ENCODE peak calls at places on chromosomes 12 and 14, in nine cellular contexts. P is foreskin fibroblast; G is stimulated activated CD8-positive, alpha-beta memory T cell treated with anti-CD3 and anti-CD28 coated beads, Interleukin-2, amount 100 ng/mL, for 1 hour; K is endothelial cell; T is T-helper 2 cell; U is AML-193; F is neuronal stem cell; B is naive thymus-derived CD4-positive, alpha-beta T cell; M is T follicular helper cell. C is an unnamed sample.

GRCh38 chr14:72514660-72515025 is 379.3 kb downstream of the DPF3 start:
- DNase-seq in P (no peak), G (no peak), K (no peak), T (no peak), U (no peak), F (no peak), B (no peak), M (no peak), C (no peak)

GRCh38 chr12:128259556-128260070 is 7.4 kb upstream of the TMEM132C start:
- DNase-seq in P (no peak), G (no peak), K (no peak), T (no peak), U (no peak), F (peak; percentile 70), B (no peak), M (no peak), C (peak; percentile 78)

GRCh38 chr14:23183076-23183475 is 384 bp downstream of the SLC7A8 start:
- DNase-seq in P (peak; percentile 37), G (no peak), K (no peak), T (no peak), U (no peak), F (no peak), B (no peak), M (no peak), C (no peak)

GRCh38 chr14:57686317-57686716 is 179.6 kb downstream of the SLC35F4 start:
- DNase-seq in P (no peak), G (no peak), K (no peak), T (no peak), U (no peak), F (no peak), B (no peak), M (no peak), C (no peak)

GRCh38 chr12:120678572-120678971 is 8.4 kb upstream of the MLEC start:
- DNase-seq in P (no peak), G (no peak), K (no peak), T (no peak), U (no peak), F (no peak), B (no peak), M (no peak), C (no peak)

GRCh38 chr14:95685978-95686922 is at the start of gene TCL1B:
- DNase-seq in P (no peak), G (no peak), K (no peak), T (no peak), U (no peak), F (no peak), B (no peak), M (no peak), C (no peak)

GRCh38 chr12:47082963-47083621 is 3.3 kb upstream of the AMIGO2 start:
- DNase-seq in P (peak; percentile 93), G (no peak), K (no peak), T (no peak), U (peak; percentile 63), F (no peak), B (no peak), M (no peak), C (no peak)

GRCh38 chr12:126021675-126022074 is 956.4 kb downstream of the AACS start:
- DNase-seq in P (no peak), G (no peak), K (no peak), T (no peak), U (no peak), F (no peak), B (no peak), M (no peak), C (no peak)

GRCh38 chr14:89163237-89163636 is 253.8 kb downstream of the FOXN3 start:
- DNase-seq in P (no peak), G (no peak), K (no peak), T (no peak), U (no peak), F (no peak), B (no peak), M (no peak), C (no peak)